ENCODE peak calls at places on chromosomes 6 and 20, in seven cellular contexts. T is kidney, N is nephron progenitor cell, U is lower lobe of right lung, H is epithelial cell of esophagus, J is progenitor cell of endocrine pancreas, P is astrocyte of the cerebellum. X is an unnamed sample.

GRCh38 chr6:17394192-17394611 is 807 bp downstream of the CAP2 start:
- DNase-seq in T (peak), N (peak), U (no peak), H (peak), J (peak), P (peak), X (peak)

GRCh38 chr6:46794068-46794467 is 879 bp downstream of the MEP1A start:
- DNase-seq in T (no peak), N (no peak), U (no peak), H (peak), J (no peak), P (no peak), X (no peak)

GRCh38 chr6:139240161-139241010 is 51.4 kb downstream of the TXLNB start:
- DNase-seq in T (no peak), N (no peak), U (no peak), H (peak), J (no peak), P (peak), X (no peak)

GRCh38 chr20:43751167-43752050 is 24.6 kb upstream of the GTSF1L start:
- DNase-seq in T (no peak), N (no peak), U (no peak), H (peak), J (no peak), P (peak), X (no peak)

GRCh38 chr6:160106701-160107100 is 14.9 kb upstream of the SLC22A1 start:
- DNase-seq in T (no peak), N (no peak), U (no peak), H (peak), J (no peak), P (no peak), X (no peak)

GRCh38 chr6:55953384-55953783 is 78.0 kb upstream of the BMP5 start:
- DNase-seq in T (no peak), N (no peak), U (no peak), H (peak), J (no peak), P (no peak), X (no peak)

GRCh38 chr20:47343007-47343472 is 13.5 kb downstream of the ZMYND8 start:
- DNase-seq in T (no peak), N (no peak), U (no peak), H (no peak), J (no peak), P (no peak), X (no peak)

GRCh38 chr6:149234051-149234962 is 83.2 kb upstream of the TAB2 start:
- DNase-seq in T (no peak), N (no peak), U (no peak), H (peak), J (no peak), P (no peak), X (no peak)

GRCh38 chr20:11833825-11834224 is 83.9 kb upstream of the BTBD3 start:
- DNase-seq in T (no peak), N (no peak), U (no peak), H (no peak), J (no peak), P (no peak), X (no peak)

GRCh38 chr6:10138917-10139316 is 276.0 kb downstream of the TFAP2A start:
- DNase-seq in T (no peak), N (no peak), U (no peak), H (peak), J (no peak), P (no peak), X (no peak)

GRCh38 chr6:56868687-56869086 is 86.2 kb upstream of the BEND6 start:
- DNase-seq in T (no peak), N (no peak), U (no peak), H (peak), J (no peak), P (no peak), X (no peak)

GRCh38 chr6:112701201-112701600 is 354.1 kb downstream of the RFPL4B start:
- DNase-seq in T (no peak), N (no peak), U (no peak), H (no peak), J (no peak), P (no peak), X (no peak)

GRCh38 chr20:32128167-32128566 is 18.7 kb downstream of the TM9SF4 start:
- DNase-seq in T (no peak), N (no peak), U (no peak), H (no peak), J (no peak), P (no peak), X (no peak)

GRCh38 chr6:116530436-116530835 is 15.0 kb downstream of the TRAPPC3L start:
- DNase-seq in T (no peak), N (no peak), U (no peak), H (no peak), J (no peak), P (peak), X (no peak)

GRCh38 chr20:33693741-33694645 is 7.8 kb upstream of the E2F1 start:
- DNase-seq in T (no peak), N (no peak), U (no peak), H (no peak), J (no peak), P (no peak), X (no peak)

GRCh38 chr20:22698443-22698842 is 114.1 kb upstream of the FOXA2 start:
- DNase-seq in T (no peak), N (no peak), U (no peak), H (peak), J (no peak), P (no peak), X (no peak)

GRCh38 chr20:56091635-56092180 is 86.4 kb upstream of the CBLN4 start:
- DNase-seq in T (no peak), N (no peak), U (no peak), H (peak), J (no peak), P (no peak), X (no peak)

GRCh38 chr6:81894286-81894685 is 141.8 kb upstream of the TENT5A start:
- DNase-seq in T (no peak), N (no peak), U (no peak), H (no peak), J (no peak), P (no peak), X (no peak)

GRCh38 chr6:10429638-10430427 is 15.0 kb upstream of the TFAP2A start:
- DNase-seq in T (no peak), N (no peak), U (no peak), H (peak), J (no peak), P (peak), X (peak)

GRCh38 chr6:141035312-141036058 is 1097.2 kb upstream of the GJE1 start:
- DNase-seq in T (no peak), N (no peak), U (no peak), H (no peak), J (no peak), P (peak), X (no peak)

GRCh38 chr6:90038951-90039653 is 144.8 kb downstream of the GJA10 start:
- DNase-seq in T (no peak), N (no peak), U (no peak), H (no peak), J (no peak), P (no peak), X (no peak)

GRCh38 chr6:36949636-36950035 is 4.9 kb upstream of the PI16 start:
- DNase-seq in T (no peak), N (no peak), U (no peak), H (peak), J (no peak), P (no peak), X (no peak)

GRCh38 chr20:4059631-4060030 is 44.3 kb upstream of the RNF24 start:
- DNase-seq in T (no peak), N (no peak), U (no peak), H (no peak), J (no peak), P (no peak), X (no peak)

GRCh38 chr20:2749951-2750342 is 50.5 kb downstream of the CPXM1 start:
- DNase-seq in T (no peak), N (no peak), U (no peak), H (no peak), J (no peak), P (no peak), X (no peak)

GRCh38 chr6:138157986-138158638 is 3.6 kb upstream of the ARFGEF3 start:
- DNase-seq in T (no peak), N (no peak), U (no peak), H (no peak), J (no peak), P (no peak), X (no peak)

GRCh38 chr6:154508573-154509375 is 1.7 kb downstream of the CNKSR3 start:
- DNase-seq in T (no peak), N (no peak), U (no peak), H (peak), J (no peak), P (no peak), X (peak)

GRCh38 chr6:29770286-29770685 is 47.1 kb downstream of the HLA-F start:
- DNase-seq in T (no peak), N (no peak), U (no peak), H (no peak), J (no peak), P (no peak), X (no peak)
- TF ChIP-seq CTCF in T (no peak), N (no peak), U (no peak), H (no peak), J (no peak), P (no peak), X (no peak)

DNA sequence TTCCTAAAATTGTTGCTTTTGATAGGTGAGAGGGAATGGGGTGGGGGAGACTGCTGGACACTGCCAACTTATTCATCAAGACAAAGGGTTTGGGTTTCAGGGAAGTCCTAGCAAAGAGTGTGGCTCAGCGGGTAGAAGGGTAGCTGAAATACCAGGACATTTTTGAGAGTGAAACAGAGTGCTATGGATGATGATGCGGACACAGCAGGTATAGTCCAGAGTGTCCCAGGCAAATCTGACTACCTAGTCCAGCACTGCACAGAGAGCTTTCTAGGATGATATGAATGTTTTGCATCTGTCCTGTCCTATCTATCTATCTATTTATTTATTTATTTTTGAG is 154.3 kb downstream of the BCAS1 start:
- DNase-seq in T (no peak), N (no peak), U (no peak), H (no peak), J (no peak), P (no peak), X (no peak)
- TF ChIP-seq CTCF in T (no peak), N (no peak), U (no peak), H (no peak), J (no peak), P (no peak), X (no peak)

DNA sequence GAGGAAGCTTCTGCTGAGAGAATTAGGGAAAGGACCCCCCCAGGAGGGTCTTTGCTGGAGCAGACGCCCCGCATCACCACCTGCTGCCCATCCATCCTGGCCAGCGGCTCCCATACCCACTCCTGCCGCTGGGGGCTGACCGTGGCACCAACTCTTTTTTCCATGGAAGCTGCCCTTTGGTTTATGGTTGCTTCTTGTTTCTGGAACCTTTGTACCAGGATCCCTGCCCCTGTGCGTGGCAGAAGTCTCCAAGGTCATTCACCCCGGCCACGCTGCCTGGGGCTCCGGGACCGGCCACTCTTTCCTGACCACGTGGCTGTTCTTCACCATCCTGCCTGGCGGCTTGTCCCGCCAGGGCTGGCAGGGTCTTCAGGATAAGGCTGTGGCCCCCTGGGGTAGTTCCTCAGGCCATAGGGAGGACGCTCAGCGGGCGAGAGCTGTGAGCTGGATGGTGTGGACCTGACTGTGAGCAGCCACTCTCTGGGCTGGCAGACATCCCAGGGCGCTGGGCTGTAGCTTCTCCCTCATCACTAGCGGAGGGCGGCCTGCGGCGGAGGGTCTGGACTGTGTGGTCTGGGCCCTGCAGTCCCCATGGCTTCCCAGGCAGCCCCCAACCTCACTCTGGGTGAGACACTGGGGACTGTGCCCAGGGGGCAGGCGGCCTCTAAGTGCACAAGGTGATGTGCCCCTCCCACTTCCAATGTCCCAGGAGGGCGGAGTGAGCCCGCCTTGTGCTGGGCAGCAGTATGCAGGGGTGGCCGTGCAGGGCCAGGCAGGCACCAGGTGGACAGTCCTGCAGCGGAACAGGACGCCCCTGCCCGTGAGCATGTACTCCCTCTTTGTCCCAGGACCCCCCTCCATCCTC is 22.8 kb upstream of the RBBP8NL start:
- DNase-seq in T (no peak), N (no peak), U (no peak), H (no peak), J (no peak), P (no peak), X (peak)
- TF ChIP-seq CTCF in T (no peak), N (no peak), U (no peak), H (no peak), J (no peak), P (no peak), X (peak)

GRCh38 chr6:15956205-15957106 is 172.4 kb upstream of the MYLIP start:
- DNase-seq in T (no peak), N (no peak), U (peak), H (no peak), J (no peak), P (no peak), X (peak)
- TF ChIP-seq CTCF in T (no peak), N (no peak), U (no peak), H (no peak), J (no peak), P (no peak), X (no peak)

DNA sequence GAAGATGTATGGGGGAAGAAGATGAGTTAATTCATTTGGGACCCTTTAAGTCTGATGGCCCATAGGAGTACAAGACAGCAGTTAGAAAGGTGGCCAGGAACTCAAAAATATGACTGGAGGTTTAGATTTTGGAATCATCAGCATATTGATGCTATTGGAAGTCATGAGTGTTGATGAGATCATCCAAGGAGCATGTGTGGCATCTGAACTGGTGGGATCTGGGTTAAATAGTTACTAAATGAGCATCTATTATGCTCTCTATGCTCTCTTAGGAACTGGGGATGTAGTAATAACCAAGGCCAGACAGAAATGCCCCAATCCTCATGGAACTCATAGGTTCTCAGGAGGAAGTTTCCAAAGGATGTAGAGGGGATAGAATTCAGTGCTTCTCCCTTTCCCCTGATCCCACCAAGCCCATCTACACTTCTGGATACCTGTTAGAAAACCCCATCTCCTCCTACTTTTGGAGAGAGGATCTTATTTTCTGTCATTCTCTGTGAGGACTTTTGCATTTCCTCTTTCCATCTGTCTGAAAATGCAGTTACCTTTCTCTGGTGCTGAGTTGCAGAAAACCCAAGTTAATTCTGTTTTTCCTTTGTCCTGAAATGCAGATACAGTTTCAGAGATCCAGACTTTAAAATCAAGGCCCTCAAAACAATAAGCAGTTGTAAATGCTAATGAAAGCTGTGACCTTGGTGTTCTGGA is 65.9 kb downstream of the TBC1D7 start:
- DNase-seq in T (no peak), N (no peak), U (no peak), H (no peak), J (no peak), P (no peak), X (no peak)
- TF ChIP-seq CTCF in T (no peak), N (no peak), U (no peak), H (no peak), J (no peak), P (no peak), X (no peak)

GRCh38 chr6:53246924-53247323 is 98.3 kb upstream of the GCM1 start:
- DNase-seq in T (no peak), N (no peak), U (no peak), H (no peak), J (no peak), P (no peak), X (no peak)

GRCh38 chr6:53241936-53242335 is 93.3 kb upstream of the GCM1 start:
- DNase-seq in T (no peak), N (no peak), U (peak), H (no peak), J (no peak), P (no peak), X (no peak)

GRCh38 chr6:53244532-53244931 is 95.9 kb upstream of the GCM1 start:
- DNase-seq in T (no peak), N (no peak), U (no peak), H (no peak), J (no peak), P (no peak), X (no peak)

GRCh38 chr6:53240763-53241162 is 92.1 kb upstream of the GCM1 start:
- DNase-seq in T (no peak), N (no peak), U (no peak), H (no peak), J (no peak), P (no peak), X (no peak)

GRCh38 chr6:53244958-53245357 is 96.3 kb upstream of the GCM1 start:
- DNase-seq in T (no peak), N (no peak), U (peak), H (no peak), J (no peak), P (no peak), X (no peak)
- TF ChIP-seq CTCF in T (no peak), N (no peak), U (no peak), H (no peak), J (no peak), P (no peak), X (no peak)

GRCh38 chr20:1734269-1734858 is 76.8 kb upstream of the SIRPG start:
- DNase-seq in T (no peak), N (no peak), U (no peak), H (peak), J (no peak), P (no peak), X (no peak)
- TF ChIP-seq CTCF in T (no peak), N (no peak), U (peak), H (peak), J (no peak), P (no peak), X (no peak)

DNA sequence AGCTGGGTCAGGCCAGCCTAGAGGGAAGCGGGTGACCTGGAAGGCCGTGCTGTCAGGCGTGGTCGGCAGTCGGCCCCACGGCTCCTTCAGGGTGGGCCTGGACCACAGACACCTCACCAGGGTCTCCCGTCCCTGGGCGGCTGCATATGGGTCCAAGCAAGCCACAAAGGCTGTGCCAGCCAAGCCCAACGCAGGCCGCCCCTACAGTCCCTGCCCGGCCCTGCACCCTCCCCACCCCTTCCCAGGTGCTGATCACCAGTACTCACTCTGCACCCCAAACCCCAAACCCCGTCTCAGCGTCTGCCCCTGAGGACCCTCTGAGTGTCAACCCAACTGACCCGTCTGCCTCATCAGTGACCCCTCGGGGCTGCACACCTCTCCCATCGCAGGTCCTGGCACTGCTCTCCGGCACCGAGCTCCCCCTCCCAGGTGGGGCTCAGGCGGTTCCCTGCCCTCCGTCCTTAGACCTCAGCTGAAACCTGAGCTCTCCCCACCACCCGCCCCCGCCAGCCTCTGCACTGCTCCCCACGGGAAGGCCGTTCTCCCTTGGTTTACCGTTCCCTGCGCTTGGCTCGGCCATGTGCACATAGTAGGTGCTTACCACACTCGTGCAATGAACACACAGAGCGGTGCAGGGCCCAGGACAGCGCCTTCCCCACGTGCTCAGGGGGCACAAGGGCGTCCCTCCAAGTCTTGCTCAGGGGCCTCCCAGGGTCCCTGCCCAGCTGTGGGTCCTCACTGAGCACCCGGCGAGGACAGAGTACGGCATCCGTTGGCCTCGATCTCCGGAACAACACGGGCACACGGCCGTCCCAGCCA is 1.4 kb upstream of the PPDPF start:
- DNase-seq in T (peak), N (no peak), U (peak), H (no peak), J (peak), P (no peak), X (peak)
- TF ChIP-seq CTCF in T (no peak), N (no peak), U (no peak), H (no peak), J (no peak), P (no peak), X (no peak)